ENCODE peak calls at places on chromosome 15, in nine cellular contexts. V, C, H, Q, W, G, Z, K and M are unnamed samples.

GRCh38 chr15:45497261-45497660 is 25.3 kb downstream of the SLC30A4 start:
- DNase-seq in V (no peak), W (no peak), C (no peak), G (no peak), K (no peak), Q (no peak), Z (no peak), H (no peak), M (no peak)

GRCh38 chr15:77144028-77144427 is 73.1 kb upstream of the TSPAN3 start:
- DNase-seq in C (no peak), V (no peak), Z (no peak), G (no peak), W (peak; percentile 71), Q (no peak), K (no peak), H (no peak), M (no peak)

GRCh38 chr15:69593981-69594966 is 141.7 kb downstream of the RPLP1 start:
- DNase-seq in V (peak; percentile 72), H (peak; percentile 95), Z (peak; percentile 45), Q (no peak), K (peak; percentile 49), C (no peak), W (peak; percentile 49), G (peak; percentile 92), M (peak; percentile 92)

GRCh38 chr15:29115093-29115991 is 154.3 kb downstream of the NSMCE3 start:
- DNase-seq in H (no peak), K (no peak), W (no peak), C (peak; percentile 77), G (no peak), Q (no peak), V (no peak), Z (no peak), M (no peak)

GRCh38 chr15:40042791-40043320 is 3.9 kb upstream of the SRP14 start:
- DNase-seq in Z (no peak), W (no peak), K (no peak), G (no peak), C (no peak), V (no peak), H (no peak), Q (no peak), M (no peak)

GRCh38 chr15:97691799-97692198 is 268.7 kb upstream of the ARRDC4 start:
- DNase-seq in H (no peak), W (no peak), Z (no peak), K (no peak), V (no peak), Q (peak; percentile 2), C (no peak), G (no peak), M (no peak)

GRCh38 chr15:100890059-100890720 is 10.6 kb downstream of the ALDH1A3 start:
- DNase-seq in G (no peak), Q (no peak), W (peak; percentile 14), Z (no peak), H (no peak), K (no peak), V (no peak), C (no peak), M (no peak)

GRCh38 chr15:73822998-73823397 is 50.4 kb upstream of the TBC1D21 start:
- DNase-seq in Q (no peak), K (no peak), W (peak; percentile 61), C (peak; percentile 68), G (no peak), V (no peak), H (no peak), Z (no peak), M (no peak)

GRCh38 chr15:20348900-20349773 is 192.5 kb downstream of the GOLGA6L6 start:
- DNase-seq in G (peak; percentile 24), V (peak; percentile 17), K (no peak), Z (no peak), H (peak; percentile 8), C (no peak), W (no peak), Q (no peak), M (peak; percentile 29)

GRCh38 chr15:52183562-52184173 is 7.5 kb downstream of the GNB5 start:
- DNase-seq in G (peak; percentile 34), K (no peak), V (no peak), C (peak; percentile 76), H (peak; percentile 59), Z (no peak), Q (peak; percentile 36), W (peak; percentile 70), M (no peak)

DNA sequence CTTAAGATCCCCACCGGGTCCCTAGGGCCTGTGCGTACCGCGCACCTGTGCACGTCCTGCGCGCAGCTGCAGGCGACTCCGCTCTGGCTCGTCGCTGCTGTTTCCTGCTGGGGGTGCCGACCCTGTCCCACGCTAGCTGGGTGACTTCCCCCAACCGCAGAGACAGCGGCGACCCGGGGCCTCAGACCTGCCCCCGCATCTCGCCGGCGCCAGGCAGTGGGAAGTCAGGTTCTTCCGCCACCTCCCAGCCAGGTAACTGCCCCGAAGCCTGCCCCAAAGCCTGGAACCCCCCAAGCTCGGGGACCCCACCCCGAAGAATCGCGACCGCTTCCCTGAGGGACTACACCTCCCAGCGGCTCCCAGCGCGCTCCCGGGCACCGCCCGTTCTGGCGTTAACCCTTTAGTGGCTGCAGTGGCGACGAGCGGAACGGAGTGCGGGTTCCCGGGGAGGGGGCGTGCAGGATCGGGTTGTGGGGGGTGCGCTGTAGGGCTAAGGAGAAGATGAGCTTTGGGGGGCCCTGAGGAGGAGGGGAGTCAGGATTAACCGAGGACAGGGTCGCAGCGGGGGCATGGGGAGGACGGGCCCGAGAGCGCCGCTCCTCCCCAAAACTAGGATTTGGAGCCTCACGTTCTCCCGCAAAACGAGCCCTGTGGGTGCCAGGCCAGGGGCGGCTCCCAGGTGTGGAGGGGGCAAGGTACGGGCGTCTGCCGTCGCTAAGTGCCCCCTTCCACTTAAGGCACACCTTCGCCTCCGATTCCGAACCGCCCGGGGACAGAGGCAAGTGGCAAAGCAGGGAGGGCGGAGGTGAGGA is 589 bp downstream of the NEIL1 start:
- DNase-seq in V (peak; percentile 73), H (peak; percentile 71), Q (no peak), Z (no peak), G (peak; percentile 68), K (peak; percentile 74), W (peak; percentile 60), C (peak; percentile 85), M (peak; percentile 72)
- H3K4me3 ChIP-seq in V (peak overlapping the region; percentile 89), H (peak overlapping the region; percentile 92), Q (peak overlapping the region; percentile 67), Z (peak overlapping the region; percentile 90), G (peak overlapping the region; percentile 80), K (peak overlapping the region; percentile 83), W (peak overlapping the region; percentile 80), C (peak overlapping the region; percentile 95), M (peak overlapping the region; percentile 79)

DNA sequence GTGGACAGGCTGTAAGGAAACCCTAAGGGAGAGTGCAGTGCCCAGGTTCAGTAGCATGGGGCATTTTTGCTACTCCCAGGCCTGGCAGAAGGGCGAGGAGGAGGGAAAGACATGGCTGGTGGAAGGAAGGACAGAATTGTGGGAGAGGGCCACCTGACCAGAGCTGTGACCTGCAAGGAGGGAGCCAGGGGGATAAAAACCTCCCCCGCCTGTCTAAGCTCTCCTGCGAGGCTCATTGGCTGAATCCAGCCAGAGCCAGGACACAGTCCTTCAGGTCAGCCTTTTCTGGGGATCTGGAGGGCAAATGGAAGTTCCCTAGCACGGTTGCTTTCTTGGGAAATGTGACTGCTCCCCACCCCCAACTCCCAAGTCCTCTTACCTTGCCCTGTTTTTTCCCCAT is 13.3 kb upstream of the ANKDD1A start:
- DNase-seq in C (no peak), V (no peak), G (no peak), K (no peak), Z (no peak), W (no peak), Q (no peak), H (no peak), M (no peak)
- H3K4me1 ChIP-seq in C (peaks cover 16% of the 10 kb centered on the region), V (peaks cover 19% of the 10 kb centered on the region), G (peaks cover 45% of the 10 kb centered on the region), K (peaks cover 81% of the 10 kb centered on the region), Z (peaks cover 54% of the 10 kb centered on the region), W (peaks cover 43% of the 10 kb centered on the region), Q (peaks cover 24% of the 10 kb centered on the region), H (peaks cover 4% of the 10 kb centered on the region), M (peaks cover 19% of the 10 kb centered on the region)

GRCh38 chr15:60395276-60396011 is 2.3 kb downstream of the ANXA2 start:
- DNase-seq in G (no peak), Z (no peak), V (no peak), K (no peak), H (no peak), W (peak; percentile 69), Q (no peak), C (no peak), M (no peak)
- H3K27ac ChIP-seq in G (peak overlapping the region; percentile 98), Z (peak overlapping the region; percentile 99), V (peak overlapping the region; percentile 31), K (peak overlapping the region; percentile 90), H (peak overlapping the region; percentile 96), W (peak overlapping the region; percentile 100), Q (peak overlapping the region; percentile 100), C (no peak overlapping the region), M (no peak overlapping the region)

DNA sequence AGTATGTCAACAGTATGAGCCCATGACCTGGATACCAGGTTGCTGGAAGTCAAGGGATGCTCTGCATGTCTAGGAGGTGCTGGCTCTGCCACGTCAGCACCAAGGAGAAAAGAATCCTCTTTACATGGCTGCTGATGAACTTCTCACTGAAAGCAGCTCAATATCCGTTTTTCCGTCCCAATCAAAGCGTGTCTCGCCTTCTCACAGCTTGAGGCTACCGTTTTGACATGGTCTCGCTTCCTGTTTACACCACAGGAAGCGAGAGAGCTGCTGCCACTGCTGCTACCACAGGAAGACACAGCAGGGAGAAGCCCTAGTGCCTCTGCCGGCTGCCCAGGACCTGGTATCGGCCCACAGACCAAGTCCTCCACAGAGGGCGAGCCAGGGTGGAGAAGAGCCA is 27.3 kb downstream of the STARD5 start:
- DNase-seq in V (no peak), Z (no peak), H (peak; percentile 22), W (no peak), C (no peak), Q (no peak), G (peak; percentile 61), K (peak; percentile 47), M (no peak)
- H3K4me3 ChIP-seq in V (peak overlapping the region; percentile 39), Z (peak overlapping the region; percentile 56), H (no peak overlapping the region), W (no peak overlapping the region), C (no peak overlapping the region), Q (no peak overlapping the region), G (peak overlapping the region; percentile 39), K (no peak overlapping the region), M (no peak overlapping the region)

DNA sequence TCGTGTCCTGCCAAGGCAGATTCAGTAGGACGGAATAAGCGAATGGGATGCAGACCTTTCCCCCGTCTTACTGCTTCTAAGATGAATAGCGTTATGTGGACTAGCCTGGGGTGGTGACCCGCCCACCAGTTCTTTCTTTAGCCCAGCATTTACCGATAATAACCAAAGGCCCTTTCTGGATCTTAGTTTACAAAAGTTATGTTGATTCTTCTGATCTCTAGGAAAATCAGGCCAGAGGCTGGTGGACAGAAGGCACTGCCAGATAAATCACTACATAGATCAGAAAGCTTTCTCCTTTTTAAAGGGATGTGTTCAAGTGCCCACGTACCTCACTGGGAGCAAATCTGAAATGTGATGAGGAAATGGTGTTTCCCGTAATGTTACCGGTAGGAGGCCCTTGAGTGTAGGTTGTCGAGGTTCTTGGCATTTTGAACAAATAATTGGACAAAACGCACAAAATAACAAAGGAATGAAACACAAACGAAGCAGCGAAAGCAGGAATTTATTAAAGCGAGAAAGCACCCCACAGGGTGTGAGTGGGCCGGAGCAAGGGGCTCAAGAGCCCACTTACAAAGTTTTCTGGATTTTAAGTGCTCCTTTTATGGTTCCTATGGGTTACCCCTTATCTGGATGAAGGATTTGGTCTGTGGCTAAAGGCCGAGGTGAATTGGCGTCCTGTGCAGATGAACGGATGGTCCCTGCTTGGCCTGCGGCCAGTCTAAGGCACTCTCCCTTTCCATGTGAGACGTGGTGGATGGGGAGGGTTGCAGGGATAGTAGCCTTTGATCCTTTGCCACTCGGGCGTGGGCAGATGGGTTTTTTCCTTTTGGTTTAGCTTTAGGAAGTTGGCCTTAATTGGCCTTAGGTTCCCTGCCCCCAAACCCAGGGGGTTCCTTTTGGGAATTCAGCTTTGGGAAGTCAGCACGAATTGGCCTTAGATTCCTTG is 977 bp downstream of the SNX1 start:
- DNase-seq in Z (no peak), G (no peak), H (no peak), K (no peak), V (no peak), C (peak; percentile 40), Q (no peak), W (peak; percentile 71), M (no peak)
- H3K4me1 ChIP-seq in Z (peaks cover 63% of the 10 kb centered on the region), G (peaks cover 34% of the 10 kb centered on the region), H (peaks cover 76% of the 10 kb centered on the region), K (peaks cover 82% of the 10 kb centered on the region), V (peaks cover 9% of the 10 kb centered on the region), C (peaks cover 27% of the 10 kb centered on the region), Q (peaks cover 34% of the 10 kb centered on the region), W (peaks cover 46% of the 10 kb centered on the region), M (peaks cover 15% of the 10 kb centered on the region)

GRCh38 chr15:58882243-58882642 is 51.2 kb downstream of the SLTM start:
- DNase-seq in H (no peak), W (no peak), Q (no peak), C (no peak), V (no peak), K (no peak), Z (no peak), G (no peak), M (no peak)
- H3K27ac ChIP-seq in H (no peak overlapping the region), W (no peak overlapping the region), Q (no peak overlapping the region), C (peak overlapping the region; percentile 72), V (peak overlapping the region; percentile 39), K (no peak overlapping the region), Z (no peak overlapping the region), G (no peak overlapping the region), M (no peak overlapping the region)